ENCODE peak calls at places on chromosomes 2 and 18, in four cellular contexts. Q is prostate gland, L is stomach, E is mesendoderm. S is an unnamed sample. For H3K4me1, the result is how much of the 10 kb centered on the place peaks cover.

GRCh38 chr2:211014906-211015305 is 458.5 kb downstream of the CPS1 start:
- DNase-seq in Q (no peak), L (no peak), E (no peak), S (no peak)

GRCh38 chr2:170052151-170052550 is 125.8 kb upstream of the MYO3B start:
- DNase-seq in Q (no peak), L (no peak), E (no peak), S (no peak)

GRCh38 chr18:48763714-48764100 is 187.1 kb downstream of the SMAD7 start:
- DNase-seq in Q (no peak), L (no peak), E (no peak), S (no peak)

GRCh38 chr18:77089796-77090285 is 42.7 kb downstream of the MBP start:
- DNase-seq in Q (no peak), L (no peak), E (no peak), S (no peak)

GRCh38 chr18:56309104-56309503 is 329.3 kb downstream of the TXNL1 start:
- DNase-seq in Q (no peak), L (no peak), E (no peak), S (no peak)

GRCh38 chr18:31538837-31539236 is 40.9 kb downstream of the DSG2 start:
- DNase-seq in Q (no peak), L (no peak), E (no peak), S (no peak)

GRCh38 chr2:74648009-74648443 is at the start of gene M1AP:
- DNase-seq in Q (no peak), L (peak), E (peak), S (peak)

GRCh38 chr18:23593720-23594119 is 7.4 kb upstream of the NPC1 start:
- DNase-seq in Q (no peak), L (no peak), E (no peak), S (no peak)

GRCh38 chr2:164015328-164016123 is 279.7 kb upstream of the FIGN start:
- DNase-seq in Q (no peak), L (no peak), E (no peak), S (no peak)

GRCh38 chr18:67302043-67302442 is 214.5 kb downstream of the DSEL start:
- DNase-seq in Q (no peak), L (no peak), E (no peak), S (no peak)

GRCh38 chr2:205758051-205758450 is 75.8 kb downstream of the NRP2 start:
- DNase-seq in Q (no peak), L (no peak), E (peak), S (no peak)

GRCh38 chr2:705971-706511 is 28.8 kb upstream of the TMEM18 start:
- DNase-seq in Q (no peak), L (no peak), E (no peak), S (no peak)

GRCh38 chr18:44713435-44713834 is 32.7 kb downstream of the SETBP1 start:
- DNase-seq in Q (no peak), L (no peak), E (no peak), S (no peak)
- H3K4me1 ChIP-seq in Q (under half), L (under half), E (under half), S (under half)

DNA sequence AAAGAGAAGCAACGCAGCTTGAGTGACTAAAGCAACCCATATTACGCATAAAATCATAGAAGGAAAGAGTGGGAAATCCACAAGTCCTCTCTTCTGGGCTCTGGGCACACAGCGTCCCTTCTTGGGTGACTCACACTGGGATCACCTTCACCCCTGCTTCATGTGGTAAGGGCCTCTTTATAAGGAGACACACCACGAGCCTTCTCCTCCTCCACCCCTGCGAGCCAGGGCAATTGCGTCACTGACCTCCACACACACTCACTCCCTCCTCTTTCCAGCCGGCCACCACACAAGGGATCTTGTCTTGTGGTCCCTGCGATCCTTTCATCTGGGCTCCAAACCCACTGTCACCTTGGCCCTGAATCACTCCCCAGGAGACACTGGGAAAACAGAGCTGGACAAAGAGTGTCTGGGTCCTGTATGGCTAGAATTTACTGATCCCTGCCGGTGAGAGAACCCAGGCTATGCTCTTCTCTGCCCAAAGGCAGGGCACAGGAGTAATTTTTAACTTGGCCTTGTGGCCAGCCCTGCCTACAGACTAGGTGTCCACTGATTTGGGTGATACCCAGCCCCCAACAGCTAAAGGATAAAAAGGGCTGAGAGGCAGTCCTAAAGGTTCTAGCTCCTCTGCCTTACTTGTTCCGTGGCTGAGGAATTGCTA is 35.3 kb downstream of the NHEJ1 start:
- DNase-seq in Q (no peak), L (peak), E (peak), S (no peak)
- H3K4me1 ChIP-seq in Q (under half), L (half or more), E (under half), S (under half)

GRCh38 chr2:239203443-239204142 is 197.2 kb downstream of the HDAC4 start:
- DNase-seq in Q (no peak), L (no peak), E (no peak), S (no peak)

GRCh38 chr2:239201531-239201876 is 199.3 kb downstream of the HDAC4 start:
- DNase-seq in Q (no peak), L (no peak), E (no peak), S (no peak)

GRCh38 chr2:239202343-239202742 is 198.5 kb downstream of the HDAC4 start:
- DNase-seq in Q (no peak), L (no peak), E (no peak), S (no peak)

GRCh38 chr2:239201884-239202283 is 198.9 kb downstream of the HDAC4 start:
- DNase-seq in Q (no peak), L (no peak), E (no peak), S (no peak)

GRCh38 chr2:239202836-239203235 is 198.0 kb downstream of the HDAC4 start:
- DNase-seq in Q (no peak), L (no peak), E (no peak), S (no peak)
- H3K4me1 ChIP-seq in Q (under half), L (under half), E (under half), S (under half)

GRCh38 chr2:70243804-70244584 is 4.4 kb downstream of the TIA1 start:
- DNase-seq in Q (no peak), L (no peak), E (peak), S (no peak)
- H3K4me1 ChIP-seq in Q (under half), L (under half), E (under half), S (under half)

DNA sequence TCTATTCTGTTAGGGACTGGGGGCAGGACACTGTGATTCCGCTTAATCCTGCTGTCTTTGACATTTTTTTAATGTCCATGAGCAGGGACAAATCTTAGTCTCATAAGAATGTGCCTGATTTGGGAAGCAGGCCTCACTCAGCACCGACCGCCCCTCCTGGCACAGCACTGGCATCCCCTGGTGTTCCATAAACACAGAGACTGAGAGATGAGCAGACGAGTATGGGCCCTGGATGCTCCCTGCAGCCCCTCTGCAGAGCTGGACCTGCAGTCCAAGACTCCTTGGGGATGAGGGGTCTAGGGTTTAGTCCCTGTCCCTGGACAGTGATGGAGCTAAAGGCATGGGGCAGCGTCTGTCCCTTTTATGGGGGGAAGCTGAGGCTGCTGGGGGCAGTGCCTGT is 81.6 kb downstream of the NDUFA10 start:
- DNase-seq in Q (no peak), L (no peak), E (no peak), S (no peak)
- H3K4me1 ChIP-seq in Q (under half), L (under half), E (under half), S (under half)

GRCh38 chr2:105774781-105775337 is 30.1 kb downstream of the NCK2 start:
- DNase-seq in Q (no peak), L (no peak), E (no peak), S (no peak)
- H3K4me1 ChIP-seq in Q (under half), L (under half), E (under half), S (under half)

GRCh38 chr2:105324732-105325131 is 4.8 kb downstream of the TGFBRAP1 start:
- DNase-seq in Q (peak), L (no peak), E (peak), S (peak)
- H3K4me1 ChIP-seq in Q (under half), L (under half), E (under half), S (under half)

GRCh38 chr2:10332402-10333246 is 29.9 kb downstream of the HPCAL1 start:
- DNase-seq in Q (no peak), L (no peak), E (peak), S (peak)

GRCh38 chr2:10330700-10331032 is 28.0 kb downstream of the HPCAL1 start:
- DNase-seq in Q (no peak), L (no peak), E (no peak), S (no peak)

GRCh38 chr2:10331033-10331701 is 28.5 kb downstream of the HPCAL1 start:
- DNase-seq in Q (no peak), L (peak), E (peak), S (peak)

GRCh38 chr2:10333247-10333613 is 30.5 kb downstream of the HPCAL1 start:
- DNase-seq in Q (no peak), L (no peak), E (peak), S (peak)

GRCh38 chr2:10331702-10332401 is 29.1 kb downstream of the HPCAL1 start:
- DNase-seq in Q (no peak), L (no peak), E (no peak), S (no peak)
- H3K4me1 ChIP-seq in Q (under half), L (under half), E (under half), S (under half)